ENCODE peak calls at places on chromosome 9, in seven cellular contexts. P is tibial nerve, G is fibroblast of lung, R is dorsolateral prefrontal cortex, U is SK-N-SH, L is HAP-1, N is heart right ventricle. V is an unnamed sample.

GRCh38 chr9:105043370-105043936 is 115.5 kb upstream of the ABCA1 start:
- DNase-seq in N (no peak), U (no peak), L (no peak), G (no peak), R (no peak), P (no peak), V (no peak)

GRCh38 chr9:110148384-110148783 is 59.6 kb downstream of the C9orf152 start:
- DNase-seq in L (no peak), P (no peak), U (no peak), N (no peak), G (no peak), R (no peak), V (no peak)

GRCh38 chr9:22342489-22343217 is 104.0 kb upstream of the DMRTA1 start:
- DNase-seq in U (no peak), L (peak; percentile 14), N (no peak), R (no peak), G (peak; percentile 32), P (no peak), V (no peak)

GRCh38 chr9:8651126-8651525 is 851.5 kb upstream of the DMAC1 start:
- DNase-seq in P (no peak), R (no peak), L (no peak), U (no peak), N (no peak), G (no peak), V (no peak)

GRCh38 chr9:101457003-101457402 is 21.4 kb upstream of the ALDOB start:
- DNase-seq in R (no peak), N (no peak), G (no peak), U (no peak), L (no peak), P (no peak), V (peak; percentile 61)

GRCh38 chr9:98597372-98597771 is 111.4 kb downstream of the GABBR2 start:
- DNase-seq in N (no peak), L (no peak), P (no peak), R (no peak), U (no peak), G (no peak), V (no peak)

GRCh38 chr9:18478517-18479361 is 4.8 kb downstream of the ADAMTSL1 start:
- DNase-seq in P (no peak), R (no peak), N (no peak), L (no peak), U (no peak), G (peak; percentile 68), V (no peak)

GRCh38 chr9:98401140-98402025 is 145.9 kb upstream of the TBC1D2 start:
- DNase-seq in U (no peak), G (peak; percentile 27), P (no peak), N (no peak), L (no peak), R (no peak), V (no peak)

GRCh38 chr9:89397471-89397870 is 79.2 kb downstream of the SECISBP2 start:
- DNase-seq in U (no peak), R (no peak), L (no peak), P (no peak), G (no peak), N (no peak), V (no peak)

GRCh38 chr9:98191615-98192502 is 578 bp downstream of the CORO2A start:
- DNase-seq in N (peak; percentile 27), L (peak; percentile 36), G (no peak), P (no peak), R (no peak), U (peak; percentile 77), V (peak; percentile 88)

GRCh38 chr9:121684381-121685145 is 33.1 kb downstream of the DAB2IP start:
- DNase-seq in P (no peak), U (peak; percentile 72), N (peak; percentile 68), R (no peak), L (no peak), G (peak; percentile 42), V (peak; percentile 95)

GRCh38 chr9:129597355-129598088 is 23.4 kb downstream of the C9orf50 start:
- DNase-seq in N (peak; percentile 75), R (no peak), P (no peak), L (no peak), G (peak; percentile 81), U (peak; percentile 70), V (peak; percentile 90)

GRCh38 chr9:97363661-97364299 is 48.1 kb upstream of the TDRD7 start:
- DNase-seq in P (no peak), N (no peak), R (no peak), U (no peak), G (no peak), L (no peak), V (peak; percentile 57)

GRCh38 chr9:36276254-36276653 is 18.0 kb upstream of the GNE start:
- DNase-seq in U (no peak), R (no peak), G (no peak), P (no peak), N (no peak), L (no peak), V (no peak)

GRCh38 chr9:123450096-123450495 is 94.1 kb downstream of the CRB2 start:
- DNase-seq in R (no peak), N (no peak), U (no peak), L (no peak), G (no peak), P (no peak), V (no peak)

GRCh38 chr9:26685857-26686256 is 206.7 kb downstream of the CAAP1 start:
- DNase-seq in R (no peak), L (peak; percentile 22), G (no peak), U (no peak), P (no peak), N (no peak), V (no peak)

GRCh38 chr9:34553511-34554021 is 30.8 kb upstream of the ENHO start:
- DNase-seq in G (no peak), N (no peak), R (no peak), L (no peak), U (peak; percentile 78), P (peak; percentile 3), V (peak; percentile 65)

GRCh38 chr9:36436909-36437308 is 36.8 kb upstream of the RNF38 start:
- DNase-seq in U (no peak), G (peak; percentile 16), L (no peak), N (peak; percentile 62), P (no peak), R (peak; percentile 67), V (no peak)

GRCh38 chr9:23820731-23821399 is 5.2 kb downstream of the ELAVL2 start:
- DNase-seq in U (peak; percentile 63), R (peak; percentile 38), N (no peak), P (no peak), L (no peak), G (no peak), V (peak; percentile 63)

GRCh38 chr9:23825143-23825531 is 903 bp downstream of the ELAVL2 start:
- DNase-seq in G (no peak), L (no peak), P (no peak), R (no peak), U (peak; percentile 67), N (no peak), V (peak; percentile 52)

GRCh38 chr9:23824241-23825142 is 1.5 kb downstream of the ELAVL2 start:
- DNase-seq in R (no peak), G (no peak), P (no peak), N (no peak), L (peak; percentile 50), U (peak; percentile 52), V (peak; percentile 74)

GRCh38 chr9:23821400-23822181 is 4.4 kb downstream of the ELAVL2 start:
- DNase-seq in N (peak; percentile 11), P (no peak), U (peak; percentile 84), R (no peak), G (no peak), L (peak; percentile 47), V (peak; percentile 87)

DNA sequence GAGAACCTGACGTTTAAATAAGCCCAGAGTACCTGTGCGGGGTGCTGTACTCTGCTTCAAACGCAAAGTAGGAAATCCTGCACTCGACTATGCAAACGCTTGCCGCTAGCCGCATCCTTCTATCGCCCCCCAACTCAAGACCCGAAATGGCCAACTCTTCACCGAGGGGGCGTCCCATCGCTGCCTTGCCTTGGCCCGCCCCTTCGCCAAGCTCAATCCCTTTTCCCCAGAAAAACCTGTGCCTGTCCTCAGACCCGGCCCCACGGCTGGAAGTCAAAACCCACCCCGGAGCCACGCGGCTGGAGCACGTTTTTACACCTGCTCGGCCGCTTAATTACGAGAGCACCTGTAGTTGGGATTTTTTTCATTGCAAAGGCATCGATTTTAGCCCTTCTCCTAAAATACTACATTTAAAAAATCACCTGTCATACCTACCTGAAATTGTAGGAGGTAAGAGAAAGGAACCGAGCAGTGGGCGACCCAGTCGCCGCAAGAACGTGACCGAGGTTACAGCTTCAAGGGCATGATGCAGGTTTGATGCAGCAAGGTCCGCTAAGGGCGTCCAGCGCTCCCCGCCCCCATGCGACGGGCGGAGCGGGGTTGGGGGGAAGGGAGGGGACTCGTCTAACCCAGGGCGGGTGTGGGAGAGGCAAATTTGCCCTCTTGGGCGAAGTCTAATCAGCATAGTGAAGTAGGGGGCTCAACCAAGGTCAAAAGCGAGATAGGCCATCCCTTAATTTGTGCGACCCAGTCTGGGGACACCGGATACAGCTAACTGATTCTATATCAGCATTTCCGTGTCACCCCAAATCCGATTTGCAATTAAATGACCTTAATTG is 3.5 kb downstream of the ELAVL2 start:
- DNase-seq in L (no peak), N (no peak), R (no peak), U (peak; percentile 17), P (no peak), G (no peak), V (peak; percentile 72)
- H3K4me3 ChIP-seq in L (peak overlapping the region; percentile 57), N (peak overlapping the region; percentile 50), R (peak overlapping the region; percentile 74), U (no peak overlapping the region), P (no peak overlapping the region), G (no peak overlapping the region), V (peak overlapping the region; percentile 78)

GRCh38 chr9:135043345-135043744 is 44.1 kb upstream of the OLFM1 start:
- DNase-seq in U (no peak), P (no peak), G (no peak), L (no peak), R (no peak), N (no peak), V (no peak)
- H3K27me3 ChIP-seq in U (no peaks in the 10 kb centered on the region), P (peaks cover 4% of the 10 kb centered on the region), G (no peaks in the 10 kb centered on the region), L (no peaks in the 10 kb centered on the region), R (no peaks in the 10 kb centered on the region), N (peaks cover 23% of the 10 kb centered on the region), V (no peaks in the 10 kb centered on the region)

GRCh38 chr9:86357091-86357866 is 3.1 kb upstream of the TUT7 start:
- DNase-seq in U (no peak), P (no peak), N (no peak), G (no peak), R (no peak), L (no peak), V (no peak)
- H3K4me3 ChIP-seq in U (no peak overlapping the region), P (no peak overlapping the region), N (no peak overlapping the region), G (no peak overlapping the region), R (no peak overlapping the region), L (no peak overlapping the region), V (no peak overlapping the region)

DNA sequence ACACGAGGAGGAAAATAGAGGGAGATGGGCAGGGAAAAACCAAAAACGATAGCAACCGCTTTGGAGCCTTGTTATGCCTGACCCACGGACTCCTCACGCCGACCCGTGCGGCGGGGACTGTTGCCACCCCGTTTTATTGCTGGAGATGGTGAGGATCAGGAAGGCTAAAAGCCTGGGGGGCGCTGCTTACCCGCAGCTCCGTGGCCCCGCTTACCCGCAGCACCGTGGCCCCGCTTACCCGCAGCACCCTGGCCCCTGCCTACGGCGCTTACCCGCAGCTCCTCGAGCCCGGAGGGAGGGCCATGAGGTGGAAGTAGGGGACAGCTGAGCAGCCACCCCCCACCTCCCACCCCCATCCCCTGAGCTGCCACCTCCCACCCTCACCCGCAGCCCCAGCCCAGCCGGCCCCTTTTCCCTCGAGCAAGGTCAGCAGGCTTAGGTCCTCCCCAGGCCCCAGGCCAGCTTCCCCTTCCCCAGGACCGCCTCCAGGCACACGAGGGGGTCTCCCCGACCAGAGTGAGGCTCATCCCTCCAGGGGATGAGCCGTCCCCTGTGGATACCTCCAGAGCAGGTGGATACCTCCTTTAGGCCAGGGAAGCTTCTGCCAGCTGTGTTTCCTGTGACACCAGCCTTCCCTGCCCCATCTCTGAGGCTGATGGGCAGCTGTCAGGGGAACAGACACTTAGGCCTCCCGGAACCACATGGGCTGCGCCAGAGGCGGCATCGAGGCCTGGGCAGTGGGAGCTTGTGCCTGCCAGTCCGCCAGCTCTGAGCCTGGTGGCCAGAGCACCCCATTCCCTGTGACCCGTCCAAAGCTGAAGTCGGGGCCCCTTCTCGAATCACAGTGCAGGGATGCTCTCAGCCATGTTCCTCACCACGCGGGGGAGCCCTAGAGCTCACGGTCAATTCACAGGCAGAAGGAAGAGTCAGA is 92.3 kb downstream of the LMX1B start:
- DNase-seq in U (peak; percentile 36), N (peak; percentile 68), L (peak; percentile 30), P (peak; percentile 40), G (peak; percentile 12), R (peak; percentile 53), V (peak; percentile 90)
- H3K27me3 ChIP-seq in U (peaks cover 27% of the 10 kb centered on the region), N (peaks cover 76% of the 10 kb centered on the region), L (no peaks in the 10 kb centered on the region), P (peaks cover 71% of the 10 kb centered on the region), G (peaks cover 3% of the 10 kb centered on the region), R (peaks cover 6% of the 10 kb centered on the region), V (peaks cover 13% of the 10 kb centered on the region)